ENCODE peak calls at places on chromosomes 11 and 22, in four cellular contexts. A, V, P and T are unnamed samples.

GRCh38 chr11:73989156-73989555 is 6.5 kb upstream of the UCP2 start:
- DNase-seq in P (no peak), V (no peak), A (no peak), T (no peak)

GRCh38 chr11:68402355-68403031 is 58.1 kb upstream of the PPP6R3 start:
- DNase-seq in P (no peak), V (no peak), A (no peak), T (no peak)

GRCh38 chr11:86228967-86229330 is 15.6 kb upstream of the EED start:
- DNase-seq in P (no peak), V (no peak), A (no peak), T (no peak)

GRCh38 chr22:19290400-19291217 is 910 bp downstream of the CLTCL1 start:
- DNase-seq in V (no peak), P (no peak), A (no peak), T (no peak)

GRCh38 chr11:108307751-108308150 is 84.9 kb downstream of the ATM start:
- DNase-seq in A (no peak), V (no peak), P (no peak), T (no peak)

GRCh38 chr11:72724851-72725730 is 27.1 kb downstream of the ARAP1 start:
- DNase-seq in A (peak; percentile 83), V (peak; percentile 76), P (peak; percentile 80), T (peak; percentile 54)

GRCh38 chr22:32926600-32926999 is 125.1 kb downstream of the TIMP3 start:
- DNase-seq in A (peak; percentile 2), P (no peak), V (no peak), T (no peak)

GRCh38 chr11:60485987-60486386 is 6.6 kb upstream of the MS4A12 start:
- DNase-seq in V (no peak), A (no peak), P (peak; percentile 8), T (no peak)

GRCh38 chr22:23058063-23058462 is 12.3 kb upstream of the GNAZ start:
- DNase-seq in A (no peak), P (no peak), V (no peak), T (no peak)

GRCh38 chr22:48061726-48062125 is 1299.3 kb downstream of the TBC1D22A start:
- DNase-seq in V (no peak), A (peak; percentile 23), P (no peak), T (no peak)

GRCh38 chr11:95256204-95256819 is 25.3 kb upstream of the SESN3 start:
- DNase-seq in A (no peak), P (no peak), V (no peak), T (peak; percentile 9)

GRCh38 chr11:31805629-31806185 is 5.4 kb downstream of the PAX6 start:
- DNase-seq in A (no peak), P (no peak), V (no peak), T (no peak)

GRCh38 chr11:115241899-115242298 is 262.3 kb downstream of the CADM1 start:
- DNase-seq in A (no peak), V (no peak), P (no peak), T (no peak)

GRCh38 chr11:70695086-70695960 is 297.0 kb downstream of the CTTN start:
- DNase-seq in P (no peak), V (no peak), A (no peak), T (no peak)